ENCODE peak calls at places on chromosomes 5 and 9, in five cellular contexts. I is PC-3, C is heart left ventricle, U is brain microvascular endothelial cell, H is left ventricle myocardium inferior. T is an unnamed sample.

GRCh38 chr5:52725065-52725746 is 62.5 kb upstream of the ITGA1 start:
- DNase-seq in I (peak), C (no peak), U (peak), H (no peak), T (peak)

GRCh38 chr5:135214897-135215616 is 181.0 kb upstream of the PITX1 start:
- DNase-seq in I (no peak), C (no peak), U (no peak), H (no peak), T (peak)

GRCh38 chr5:38462972-38463633 is 93.3 kb downstream of the LIFR start:
- DNase-seq in I (peak), C (no peak), U (no peak), H (no peak), T (peak)

GRCh38 chr9:126489604-126490593 is 123.8 kb upstream of the LMX1B start:
- DNase-seq in I (no peak), C (no peak), U (no peak), H (no peak), T (no peak)

GRCh38 chr5:64144429-64145215 is 21.0 kb upstream of the RNF180 start:
- DNase-seq in I (peak), C (no peak), U (peak), H (no peak), T (peak)

GRCh38 chr5:148523139-148523538 is 131.2 kb downstream of the HTR4 start:
- DNase-seq in I (peak), C (no peak), U (no peak), H (no peak), T (no peak)

GRCh38 chr9:19994296-19994695 is 205.5 kb upstream of the SLC24A2 start:
- DNase-seq in I (peak), C (no peak), U (no peak), H (no peak), T (no peak)

GRCh38 chr5:91840412-91840811 is 457.3 kb upstream of the ARRDC3 start:
- DNase-seq in I (no peak), C (no peak), U (no peak), H (no peak), T (no peak)

GRCh38 chr5:94335936-94336335 is 282.5 kb downstream of the KIAA0825 start:
- DNase-seq in I (no peak), C (no peak), U (no peak), H (no peak), T (no peak)

GRCh38 chr5:40258205-40258604 is 421.5 kb upstream of the PTGER4 start:
- DNase-seq in I (no peak), C (no peak), U (no peak), H (no peak), T (peak)

GRCh38 chr5:103452666-103453065 is 109.9 kb downstream of the NUDT12 start:
- DNase-seq in I (peak), C (no peak), U (peak), H (no peak), T (peak)

GRCh38 chr5:44536650-44537260 is 147.5 kb upstream of the FGF10 start:
- DNase-seq in I (peak), C (no peak), U (no peak), H (no peak), T (peak)

GRCh38 chr5:85320495-85320894 is 935.8 kb upstream of the EDIL3 start:
- DNase-seq in I (no peak), C (no peak), U (no peak), H (no peak), T (no peak)

GRCh38 chr9:129894106-129894823 is 59.0 kb downstream of the USP20 start:
- DNase-seq in I (no peak), C (no peak), U (no peak), H (no peak), T (no peak)

GRCh38 chr5:37814699-37815098 is 25.1 kb downstream of the GDNF start:
- DNase-seq in I (peak), C (no peak), U (peak), H (no peak), T (peak)

GRCh38 chr9:107929439-107929838 is 439.9 kb upstream of the KLF4 start:
- DNase-seq in I (no peak), C (peak), U (peak), H (peak), T (peak)

GRCh38 chr9:107933042-107933441 is 443.5 kb upstream of the KLF4 start:
- DNase-seq in I (peak), C (no peak), U (peak), H (no peak), T (peak)

GRCh38 chr9:107931071-107931715 is 441.6 kb upstream of the KLF4 start:
- DNase-seq in I (no peak), C (no peak), U (no peak), H (no peak), T (no peak)

GRCh38 chr9:107932601-107933000 is 443.0 kb upstream of the KLF4 start:
- DNase-seq in I (no peak), C (no peak), U (no peak), H (no peak), T (no peak)

GRCh38 chr9:107932036-107932435 is 442.5 kb upstream of the KLF4 start:
- DNase-seq in I (no peak), C (no peak), U (peak), H (no peak), T (peak)
- H3K4me3 ChIP-seq in I (no peak), C (no peak), U (no peak), H (no peak), T (no peak)

GRCh38 chr5:72082048-72082447 is 25.2 kb upstream of the MAP1B start:
- DNase-seq in I (no peak), C (no peak), U (no peak), H (no peak), T (no peak)
- TF ChIP-seq CTCF in I (peak), C (no peak), U (no peak), H (no peak), T (no peak)

DNA sequence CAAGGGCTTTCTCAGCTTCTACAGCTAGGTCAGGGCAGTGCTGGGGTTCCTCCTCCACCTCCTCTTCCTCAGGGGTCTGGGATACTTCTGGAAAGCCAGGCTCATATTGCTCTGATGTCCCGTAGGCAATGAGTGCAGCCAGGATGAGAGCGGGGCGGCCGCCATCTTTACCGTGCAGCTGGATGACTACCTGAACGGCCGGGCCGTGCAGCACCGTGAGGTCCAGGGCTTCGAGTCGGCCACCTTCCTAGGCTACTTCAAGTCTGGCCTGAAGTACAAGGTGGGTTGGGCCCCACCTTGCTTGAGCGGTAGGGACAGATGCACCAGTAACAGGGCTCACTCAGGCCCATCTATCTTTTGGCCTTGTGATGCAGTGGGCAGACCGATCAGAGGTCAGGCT is 34.8 kb downstream of the GSN start:
- DNase-seq in I (no peak), C (no peak), U (no peak), H (no peak), T (no peak)
- H3K4me3 ChIP-seq in I (no peak), C (peak), U (no peak), H (peak), T (no peak)

GRCh38 chr9:106106396-106106795 is 412.1 kb downstream of the TMEM38B start:
- DNase-seq in I (no peak), C (no peak), U (no peak), H (no peak), T (no peak)

GRCh38 chr9:106110483-106110882 is 416.1 kb downstream of the TMEM38B start:
- DNase-seq in I (peak), C (no peak), U (no peak), H (no peak), T (no peak)

GRCh38 chr9:106107716-106108115 is 413.4 kb downstream of the TMEM38B start:
- DNase-seq in I (no peak), C (no peak), U (no peak), H (no peak), T (no peak)

DNA sequence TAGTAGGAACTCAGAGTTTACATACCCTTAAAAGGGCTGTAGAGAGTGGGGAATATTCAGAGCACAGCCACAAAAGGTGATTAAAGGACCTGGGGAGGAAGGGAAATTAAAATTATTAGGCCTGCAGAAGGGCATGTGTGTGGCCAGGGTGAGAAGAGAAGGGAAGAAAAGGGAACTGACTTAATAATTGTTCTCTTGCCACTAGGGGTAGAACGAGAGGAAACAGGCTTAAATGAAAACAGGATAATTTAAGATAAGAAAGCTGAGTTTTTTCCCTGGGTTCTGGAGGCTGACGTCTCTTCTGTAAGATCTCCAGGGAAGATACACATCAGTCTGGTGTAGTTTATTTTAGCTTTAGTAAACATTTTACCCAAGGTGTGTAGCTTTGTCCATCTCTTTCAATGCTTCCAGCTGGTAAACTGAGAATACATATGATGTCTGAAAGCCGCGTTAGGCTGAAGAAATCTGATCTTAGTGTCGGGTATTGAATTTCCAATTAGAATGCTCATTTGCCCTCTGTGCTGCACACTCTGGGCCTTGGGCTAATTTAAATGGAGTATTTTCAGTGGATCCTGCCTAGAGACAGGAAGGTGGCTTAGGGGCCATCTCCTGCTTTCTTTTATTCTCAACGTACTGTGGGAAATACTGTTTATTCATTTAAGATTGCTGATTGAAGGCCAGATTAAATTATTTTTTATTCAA is 416.8 kb downstream of the TMEM38B start:
- DNase-seq in I (no peak), C (no peak), U (no peak), H (no peak), T (no peak)
- TF ChIP-seq CTCF in I (no peak), C (no peak), U (no peak), H (no peak), T (no peak)

GRCh38 chr9:88477300-88477751 is 57.7 kb upstream of the NXNL2 start:
- DNase-seq in I (peak), C (no peak), U (peak), H (no peak), T (peak)
- H3K4me3 ChIP-seq in I (peak), C (no peak), U (no peak), H (no peak), T (no peak)

DNA sequence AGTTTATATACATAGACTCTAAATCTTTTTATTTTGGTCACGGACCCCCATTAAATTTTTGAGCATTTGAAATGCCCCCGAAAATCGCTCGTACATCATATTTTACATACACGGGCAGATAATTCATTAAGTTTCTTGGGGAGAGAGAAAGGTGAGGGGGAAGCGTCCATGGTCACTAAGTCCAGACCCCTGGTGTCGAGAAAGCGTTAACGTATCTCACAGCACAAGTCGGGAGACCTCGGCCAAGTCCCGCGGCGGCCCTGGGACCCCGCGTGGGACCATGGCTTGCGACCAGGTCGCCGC is 794 bp downstream of the PTBP3 start:
- DNase-seq in I (no peak), C (no peak), U (peak), H (no peak), T (no peak)
- TF ChIP-seq CTCF in I (no peak), C (no peak), U (peak), H (no peak), T (peak)

GRCh38 chr5:141881886-141882285 is 3.7 kb upstream of the PCDH1 start:
- DNase-seq in I (no peak), C (no peak), U (no peak), H (no peak), T (no peak)
- H3K4me3 ChIP-seq in I (no peak), C (no peak), U (no peak), H (peak), T (no peak)

GRCh38 chr5:179974946-179975712 is 67.4 kb upstream of the TBC1D9B start:
- DNase-seq in I (peak), C (peak), U (no peak), H (no peak), T (peak)
- TF ChIP-seq CTCF in I (peak), C (peak), U (peak), H (peak), T (peak)

GRCh38 chr5:140800816-140801493 is at the start of gene PCDHA3:
- DNase-seq in I (no peak), C (no peak), U (no peak), H (no peak), T (peak)
- H3K4me3 ChIP-seq in I (no peak), C (peak), U (no peak), H (peak), T (peak)

T was measured in fibroblast of pulmonary artery.